ENCODE peak calls at places on chromosomes 2 and 18, in ten cellular contexts. Z is sigmoid colon, S is fibroblast of lung, U is psoas muscle, N is lung, X is transverse colon, Y is Peyer's patch, Q is colonic mucosa, T is brain microvascular endothelial cell, H is uterus. W is an unnamed sample. For H3K36me3, the result is how much of the 10 kb centered on the place peaks cover.

GRCh38 chr2:235639387-235639786 is 145.5 kb downstream of the AGAP1 start:
- DNase-seq in Q (peak), Y (peak), Z (peak), U (peak), N (peak), H (peak), S (peak), T (peak), X (peak), W (no peak)

GRCh38 chr2:43331428-43331827 is 105.0 kb upstream of the ZFP36L2 start:
- DNase-seq in Y (no peak), T (peak), X (no peak), N (no peak), H (no peak), U (no peak), S (no peak), Q (peak), Z (no peak), W (no peak)

GRCh38 chr2:179613701-179614100 is 247.7 kb downstream of the ZNF385B start:
- DNase-seq in Y (no peak), S (peak), Z (no peak), U (no peak), T (no peak), X (no peak), N (no peak), H (no peak), Q (no peak), W (no peak)

GRCh38 chr2:237742614-237743013 is 56.0 kb upstream of the RBM44 start:
- DNase-seq in Q (no peak), H (no peak), U (no peak), S (no peak), T (no peak), Y (no peak), Z (no peak), X (no peak), N (no peak), W (no peak)

GRCh38 chr2:112630268-112630667 is 15.5 kb upstream of the SLC20A1 start:
- DNase-seq in X (no peak), T (no peak), N (no peak), Q (no peak), Z (peak), S (no peak), H (no peak), Y (no peak), U (no peak), W (no peak)

GRCh38 chr2:240569998-240570530 is 1.8 kb downstream of the RNPEPL1 start:
- DNase-seq in U (peak), X (peak), S (no peak), Y (no peak), N (no peak), T (no peak), Z (no peak), H (no peak), Q (no peak), W (no peak)

GRCh38 chr18:43751835-43752234 is 474.5 kb upstream of the SYT4 start:
- DNase-seq in H (no peak), N (no peak), U (no peak), S (no peak), T (no peak), Y (no peak), X (no peak), Q (no peak), Z (no peak), W (no peak)

GRCh38 chr2:149070681-149071355 is 32.3 kb downstream of the LYPD6B start:
- DNase-seq in Q (no peak), Z (no peak), U (no peak), Y (no peak), S (no peak), X (no peak), T (no peak), H (no peak), N (no peak), W (no peak)

GRCh38 chr2:95056461-95057459 is 31.3 kb downstream of the MAL start:
- DNase-seq in S (peak), Y (no peak), Q (no peak), X (no peak), H (no peak), T (no peak), N (no peak), Z (peak), U (no peak), W (no peak)

GRCh38 chr18:54775686-54776085 is 52.6 kb upstream of the RAB27B start:
- DNase-seq in Y (no peak), T (peak), S (peak), U (no peak), H (no peak), N (no peak), Q (no peak), Z (no peak), X (no peak), W (no peak)

GRCh38 chr2:179837408-179837807 is 24.0 kb downstream of the ZNF385B start:
- DNase-seq in Z (no peak), H (no peak), Q (no peak), T (peak), S (peak), X (no peak), U (no peak), N (no peak), Y (no peak), W (no peak)

GRCh38 chr18:66999003-66999402 is 395.1 kb upstream of the CDH19 start:
- DNase-seq in Z (no peak), S (no peak), Q (no peak), X (no peak), Y (no peak), H (no peak), U (no peak), N (no peak), T (no peak), W (no peak)

GRCh38 chr2:47193607-47194006 is 38.5 kb upstream of the STPG4 start:
- DNase-seq in Q (no peak), U (no peak), N (no peak), H (no peak), Z (no peak), X (no peak), T (no peak), S (no peak), Y (no peak), W (no peak)

GRCh38 chr2:205835251-205835900 is 153.1 kb downstream of the NRP2 start:
- DNase-seq in S (peak), U (no peak), H (peak), Q (peak), Z (no peak), X (no peak), T (no peak), N (no peak), Y (no peak), W (no peak)

GRCh38 chr18:23088343-23088742 is 46.9 kb upstream of the CABLES1 start:
- DNase-seq in T (no peak), U (no peak), H (no peak), Y (no peak), Q (no peak), X (no peak), N (no peak), S (no peak), Z (no peak), W (no peak)

GRCh38 chr2:176079851-176080539 is 3.8 kb downstream of the EVX2 start:
- DNase-seq in H (no peak), S (peak), N (no peak), Z (no peak), X (no peak), T (no peak), Y (no peak), U (peak), Q (no peak), W (peak)

GRCh38 chr2:190950566-190950991 is 63.4 kb downstream of the STAT1 start:
- DNase-seq in T (no peak), U (no peak), X (no peak), Z (no peak), Y (no peak), S (no peak), Q (no peak), H (no peak), N (no peak), W (no peak)

GRCh38 chr2:13334545-13334944 is 617.8 kb downstream of the TRIB2 start:
- DNase-seq in U (no peak), Z (no peak), N (no peak), Y (no peak), S (no peak), Q (no peak), T (no peak), H (no peak), X (no peak), W (no peak)

GRCh38 chr18:51361130-51361860 is 163.8 kb upstream of the MEX3C start:
- DNase-seq in H (no peak), S (no peak), X (no peak), N (no peak), U (no peak), Y (no peak), Z (no peak), T (peak), Q (no peak), W (no peak)

GRCh38 chr2:204604061-204604460 is 58.8 kb downstream of the PARD3B start:
- DNase-seq in Y (no peak), T (peak), N (no peak), S (peak), Q (no peak), H (no peak), X (no peak), U (no peak), Z (no peak), W (no peak)

GRCh38 chr2:72887032-72887835 is at the start of gene SPR:
- DNase-seq in U (peak), T (peak), Y (peak), X (peak), H (peak), Q (peak), S (peak), Z (peak), N (peak), W (peak)

GRCh38 chr2:72887836-72888437 is 729 bp downstream of the SPR start:
- DNase-seq in Y (peak), S (peak), H (peak), Q (peak), U (peak), N (peak), X (peak), T (peak), Z (peak), W (peak)

GRCh38 chr2:72883356-72883962 is 3.7 kb upstream of the SPR start:
- DNase-seq in H (no peak), T (peak), Q (peak), Y (no peak), S (peak), U (peak), N (no peak), Z (no peak), X (peak), W (no peak)

GRCh38 chr2:72888438-72889202 is 1.4 kb downstream of the SPR start:
- DNase-seq in N (no peak), H (no peak), S (no peak), Z (no peak), U (no peak), Y (no peak), Q (no peak), X (no peak), T (no peak), W (no peak)

DNA sequence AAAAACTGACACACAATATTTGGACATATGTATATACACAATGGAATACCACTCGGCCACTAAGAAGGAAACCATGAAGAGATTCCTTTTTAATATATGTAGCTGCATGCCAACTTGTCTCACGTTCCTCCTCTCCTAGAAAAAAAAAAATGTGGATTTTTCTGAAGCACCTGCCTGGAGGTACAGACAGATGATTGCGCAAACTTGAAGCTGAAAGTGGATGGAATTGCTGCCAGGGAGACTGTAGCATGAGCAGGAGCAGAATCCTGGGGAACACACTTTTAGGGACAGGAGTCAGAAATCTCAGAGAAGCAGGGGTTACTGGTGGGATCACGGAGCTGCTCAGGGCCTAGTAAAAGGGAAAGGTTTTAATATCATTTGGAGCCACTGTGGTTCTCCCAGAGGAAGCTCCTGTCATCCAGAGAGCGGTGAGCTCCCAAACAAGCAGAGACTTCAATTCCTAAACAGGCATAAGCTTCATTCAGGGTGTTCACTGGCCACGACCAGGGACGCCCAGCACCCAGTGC is 640 bp upstream of the SPR start:
- DNase-seq in S (no peak), Q (no peak), H (no peak), Y (no peak), Z (no peak), X (no peak), U (no peak), N (no peak), T (no peak), W (no peak)
- H3K4me3 ChIP-seq in S (peak), Q (peak), H (peak), Y (peak), Z (peak), X (peak), U (peak), N (peak), T (peak), W (peak)

GRCh38 chr2:239396881-239397681 is 3.7 kb downstream of the HDAC4 start:
- DNase-seq in N (peak), X (peak), S (no peak), Y (no peak), H (no peak), Z (peak), Q (no peak), T (no peak), U (no peak), W (no peak)

GRCh38 chr2:239400000-239400831 is 604 bp downstream of the HDAC4 start:
- DNase-seq in X (peak), S (no peak), T (no peak), U (no peak), Z (peak), N (no peak), Q (peak), Y (no peak), H (no peak), W (no peak)

GRCh38 chr2:239397856-239398470 is 2.9 kb downstream of the HDAC4 start:
- DNase-seq in S (peak), Y (no peak), H (no peak), X (no peak), N (no peak), U (no peak), Q (no peak), T (no peak), Z (peak), W (no peak)

GRCh38 chr2:239399404-239399999 is 1.3 kb downstream of the HDAC4 start:
- DNase-seq in Z (peak), Q (peak), N (peak), U (no peak), X (peak), Y (peak), H (no peak), S (peak), T (no peak), W (no peak)

DNA sequence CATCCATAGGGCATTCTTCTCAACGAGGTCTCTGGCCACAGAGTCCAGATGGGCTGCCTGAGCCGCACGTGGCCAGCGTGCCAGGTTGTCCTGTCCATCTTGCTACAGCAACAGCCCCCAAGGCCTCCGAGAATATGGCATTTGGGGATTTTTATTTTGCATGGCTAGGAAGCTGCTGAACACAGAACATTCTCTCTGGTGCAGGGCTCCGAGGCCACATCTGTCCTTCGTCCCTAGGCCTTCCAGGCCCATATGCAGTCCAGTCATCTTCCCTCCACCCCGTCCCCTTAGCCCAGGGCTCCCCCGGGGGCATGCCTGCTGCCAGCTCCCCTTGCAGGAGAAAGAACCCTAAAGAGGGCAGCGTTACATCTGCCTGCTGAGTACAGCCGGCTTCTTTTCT is 2.3 kb downstream of the HDAC4 start:
- DNase-seq in X (no peak), H (no peak), Z (peak), Q (no peak), S (no peak), U (no peak), Y (no peak), N (no peak), T (no peak), W (no peak)
- TF ChIP-seq CTCF in X (no peak), H (no peak), Z (no peak), Q (no peak), S (no peak), U (no peak), Y (no peak), N (no peak), T (no peak), W (no peak)

GRCh38 chr2:105384861-105385260 is 14.0 kb downstream of the FHL2 start:
- DNase-seq in U (no peak), Z (no peak), S (no peak), X (no peak), T (no peak), H (no peak), N (no peak), Y (no peak), Q (no peak), W (no peak)

GRCh38 chr2:105387225-105387624 is 11.6 kb downstream of the FHL2 start:
- DNase-seq in U (no peak), Y (no peak), X (peak), Z (no peak), Q (no peak), H (no peak), S (peak), N (no peak), T (no peak), W (no peak)

GRCh38 chr2:105384216-105384615 is 14.6 kb downstream of the FHL2 start:
- DNase-seq in U (no peak), T (no peak), H (no peak), N (no peak), Q (no peak), X (no peak), Y (no peak), S (no peak), Z (no peak), W (no peak)

GRCh38 chr2:105383456-105383855 is 15.4 kb downstream of the FHL2 start:
- DNase-seq in T (no peak), Q (no peak), Z (no peak), U (no peak), Y (no peak), H (no peak), N (no peak), S (no peak), X (no peak), W (no peak)

DNA sequence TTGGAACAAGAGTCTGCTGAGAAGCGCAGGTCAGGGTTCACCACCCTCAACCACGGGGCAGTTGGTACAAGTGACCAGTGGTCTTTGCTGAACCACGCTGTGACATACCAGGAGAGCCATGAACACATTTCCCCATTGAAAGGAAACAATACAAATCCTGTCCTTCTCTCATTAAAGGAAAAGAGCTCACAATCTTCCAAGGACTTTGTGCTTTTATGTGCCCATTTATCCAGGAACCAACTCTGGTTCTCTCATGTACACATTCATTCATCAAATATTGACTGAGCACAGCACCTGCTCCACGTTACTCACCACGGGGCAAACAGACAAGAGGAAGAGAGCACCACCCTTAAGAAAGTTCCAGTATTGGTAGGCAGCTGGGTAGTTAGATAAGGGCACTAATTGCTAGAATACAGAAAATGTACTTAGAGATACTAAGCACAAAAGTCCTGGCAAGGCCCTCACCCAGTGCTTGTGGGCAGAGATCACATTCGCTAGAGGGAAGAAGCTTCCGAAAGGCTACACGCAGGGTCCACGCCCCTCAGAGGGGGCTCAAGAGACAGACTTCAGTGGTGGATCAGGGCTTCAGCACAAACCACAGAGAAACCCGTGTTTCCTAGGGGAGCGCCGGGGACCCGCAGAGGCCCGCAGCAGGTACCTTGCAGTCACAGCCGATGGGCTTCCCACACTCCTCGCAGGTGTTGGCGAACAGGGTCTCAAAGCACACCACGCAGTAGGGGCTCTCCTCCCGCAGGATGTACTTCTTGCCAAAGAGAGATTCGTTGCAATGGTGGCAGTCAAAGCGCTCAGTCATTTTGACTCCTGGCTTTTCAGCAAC is 12.9 kb downstream of the FHL2 start:
- DNase-seq in N (no peak), T (no peak), Q (peak), S (no peak), H (no peak), X (peak), Z (no peak), U (no peak), Y (no peak), W (no peak)
- H3K36me3 ChIP-seq in N (under half), T (half or more), Q (under half), S (under half), H (under half), X (under half), Z (under half), U (under half), Y (under half), W (under half)

DNA sequence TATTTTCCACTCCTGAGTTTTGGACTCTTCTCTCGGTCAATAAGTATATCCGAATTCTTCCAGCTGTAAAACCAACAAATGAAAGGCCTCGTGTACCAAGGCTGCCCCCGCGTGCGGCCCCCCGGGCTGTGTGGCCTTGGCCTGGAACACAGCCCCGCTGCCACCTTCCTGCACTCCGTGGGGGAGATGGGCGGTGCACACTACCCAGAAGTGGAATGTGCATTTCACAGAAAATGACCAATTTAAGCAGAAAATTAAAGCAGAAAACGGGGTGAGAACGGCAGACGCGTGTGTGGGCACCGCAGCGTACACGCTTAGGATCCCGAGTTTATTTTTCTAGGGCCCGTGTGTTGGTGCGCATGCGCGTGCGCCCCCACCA is 34.4 kb upstream of the ZNF516 start:
- DNase-seq in H (no peak), U (no peak), Y (no peak), Z (no peak), S (no peak), Q (no peak), T (no peak), X (no peak), N (no peak), W (no peak)
- H3K4me3 ChIP-seq in H (peak), U (peak), Y (no peak), Z (peak), S (peak), Q (no peak), T (no peak), X (no peak), N (no peak), W (no peak)

DNA sequence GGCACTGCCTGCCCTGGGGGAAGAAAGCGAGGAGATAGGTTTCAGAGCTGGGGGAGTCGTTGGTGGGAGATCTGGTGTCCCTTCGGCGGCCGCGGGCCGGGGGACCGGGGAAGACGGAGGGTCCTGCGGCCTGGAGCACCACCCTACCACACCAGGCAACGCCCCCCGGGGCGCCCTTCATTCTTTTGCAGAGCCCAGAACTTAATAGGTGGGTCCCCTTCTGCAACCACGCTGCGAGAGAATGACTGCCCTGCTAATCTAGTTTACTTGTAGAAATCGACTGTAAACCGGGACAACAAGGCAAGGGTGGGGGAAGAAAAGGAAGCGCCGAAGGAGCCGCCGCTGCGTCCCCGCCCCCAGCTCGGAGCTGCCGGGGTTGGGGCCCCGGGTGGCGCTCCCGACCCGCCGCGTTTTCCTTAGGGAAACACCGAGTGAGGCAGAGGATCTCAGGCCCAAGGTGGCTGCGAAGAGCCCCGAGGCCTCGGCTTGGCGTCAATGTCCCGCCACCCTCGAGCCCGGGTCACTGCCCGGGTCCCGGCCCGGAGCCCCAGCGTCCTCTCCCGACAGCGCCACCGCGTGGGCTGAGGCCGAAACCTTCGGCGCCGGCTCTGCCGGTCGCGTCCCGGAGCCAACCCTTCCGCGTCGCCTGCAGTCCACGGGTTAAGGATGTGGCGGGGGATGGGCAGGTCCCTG is 5.4 kb upstream of the SATB2 start:
- DNase-seq in Q (peak), U (peak), Y (no peak), S (peak), X (peak), H (no peak), N (peak), Z (peak), T (no peak), W (no peak)
- TF ChIP-seq CTCF in Q (peak), U (peak), Y (peak), S (peak), X (peak), H (peak), N (peak), Z (peak), T (peak), W (peak)

GRCh38 chr2:99404039-99404799 is 67.0 kb downstream of the EIF5B start:
- DNase-seq in N (no peak), U (no peak), S (no peak), Q (no peak), Z (no peak), Y (no peak), H (no peak), T (no peak), X (no peak), W (no peak)
- H3K36me3 ChIP-seq in N (under half), U (half or more), S (under half), Q (under half), Z (half or more), Y (under half), H (under half), T (half or more), X (under half), W (under half)

W was measured in GM06990.